ENCODE peak calls at places on chromosomes 11 and 22, in five cellular contexts. One of them, this sample, is unnamed.

GRCh38 chr11:133382217-133382746 is 150.0 kb downstream of the OPCML start:
- DNase-seq in uterus: no peak
- DNase-seq in mammary epithelial cell: peak; percentile 26
- DNase-seq in mesendoderm: no peak
- DNase-seq in pancreas: no peak
- DNase-seq in this sample: no peak

GRCh38 chr11:11946180-11946579 is 62.2 kb downstream of the DKK3 start:
- DNase-seq in pancreas: no peak
- DNase-seq in uterus: no peak
- DNase-seq in mesendoderm: no peak
- DNase-seq in mammary epithelial cell: no peak
- DNase-seq in this sample: no peak

GRCh38 chr11:27008811-27009535 is 15.1 kb downstream of the FIBIN start:
- DNase-seq in pancreas: no peak
- DNase-seq in uterus: no peak
- DNase-seq in mammary epithelial cell: peak; percentile 41
- DNase-seq in mesendoderm: no peak
- DNase-seq in this sample: no peak

GRCh38 chr11:86592659-86593451 is 79.6 kb downstream of the ME3 start:
- DNase-seq in uterus: peak; percentile 63
- DNase-seq in mesendoderm: peak; percentile 95
- DNase-seq in mammary epithelial cell: peak; percentile 81
- DNase-seq in pancreas: peak; percentile 69
- DNase-seq in this sample: peak; percentile 90

GRCh38 chr11:37504066-37504611 is 906.1 kb upstream of the RAG2 start:
- DNase-seq in mesendoderm: peak; percentile 67
- DNase-seq in mammary epithelial cell: peak; percentile 98
- DNase-seq in pancreas: no peak
- DNase-seq in uterus: no peak
- DNase-seq in this sample: peak; percentile 59

GRCh38 chr22:43826142-43827093 is 14.3 kb upstream of the EFCAB6 start:
- DNase-seq in mesendoderm: no peak
- DNase-seq in mammary epithelial cell: peak; percentile 68
- DNase-seq in pancreas: peak; percentile 35
- DNase-seq in uterus: no peak
- DNase-seq in this sample: peak; percentile 52

GRCh38 chr11:131889760-131890620 is 519.6 kb downstream of the NTM start:
- DNase-seq in mesendoderm: peak; percentile 79
- DNase-seq in mammary epithelial cell: no peak
- DNase-seq in uterus: no peak
- DNase-seq in pancreas: no peak
- DNase-seq in this sample: peak; percentile 51

GRCh38 chr11:98365185-98365584 is 655.6 kb upstream of the CNTN5 start:
- DNase-seq in mesendoderm: no peak
- DNase-seq in pancreas: no peak
- DNase-seq in mammary epithelial cell: no peak
- DNase-seq in uterus: no peak
- DNase-seq in this sample: no peak

GRCh38 chr11:133343951-133344350 is 188.3 kb downstream of the OPCML start:
- DNase-seq in uterus: no peak
- DNase-seq in mammary epithelial cell: peak; percentile 95
- DNase-seq in pancreas: no peak
- DNase-seq in mesendoderm: peak; percentile 24
- DNase-seq in this sample: peak; percentile 2

GRCh38 chr11:19091366-19091765 is 25.6 kb upstream of the ZDHHC13 start:
- DNase-seq in uterus: no peak
- DNase-seq in mammary epithelial cell: peak; percentile 40
- DNase-seq in pancreas: no peak
- DNase-seq in mesendoderm: no peak
- DNase-seq in this sample: no peak

GRCh38 chr11:26971961-26972360 is 22.0 kb upstream of the FIBIN start:
- DNase-seq in pancreas: no peak
- DNase-seq in mammary epithelial cell: peak; percentile 29
- DNase-seq in mesendoderm: no peak
- DNase-seq in uterus: no peak
- DNase-seq in this sample: no peak

GRCh38 chr22:45251828-45252227 is 11.1 kb upstream of the KIAA0930 start:
- DNase-seq in uterus: no peak
- DNase-seq in pancreas: no peak
- DNase-seq in mesendoderm: no peak
- DNase-seq in mammary epithelial cell: no peak
- DNase-seq in this sample: no peak

GRCh38 chr11:2156416-2157182 is 4.4 kb downstream of the INS start:
- DNase-seq in pancreas: peak; percentile 58
- DNase-seq in mammary epithelial cell: peak; percentile 40
- DNase-seq in uterus: peak; percentile 31
- DNase-seq in mesendoderm: peak; percentile 54
- DNase-seq in this sample: peak; percentile 47

GRCh38 chr11:71198141-71198822 is 54.1 kb downstream of the SHANK2 start:
- DNase-seq in mammary epithelial cell: no peak
- DNase-seq in pancreas: no peak
- DNase-seq in mesendoderm: no peak
- DNase-seq in uterus: no peak
- DNase-seq in this sample: no peak

GRCh38 chr11:44095506-44096359 is at the start of gene EXT2:
- DNase-seq in pancreas: peak; percentile 85
- DNase-seq in mesendoderm: peak; percentile 81
- DNase-seq in mammary epithelial cell: peak; percentile 75
- DNase-seq in uterus: peak; percentile 86
- DNase-seq in this sample: peak; percentile 95

GRCh38 chr11:12862761-12863469 is 146.2 kb upstream of the RASSF10 start:
- DNase-seq in mammary epithelial cell: peak; percentile 24
- DNase-seq in uterus: peak; percentile 59
- DNase-seq in mesendoderm: peak; percentile 94
- DNase-seq in pancreas: no peak
- DNase-seq in this sample: peak; percentile 77

GRCh38 chr11:132496341-132496740 is 1036.0 kb downstream of the OPCML start:
- DNase-seq in mammary epithelial cell: peak; percentile 35
- DNase-seq in mesendoderm: no peak
- DNase-seq in uterus: no peak
- DNase-seq in pancreas: no peak
- DNase-seq in this sample: no peak

GRCh38 chr11:61917357-61918109 is at the start of gene RAB3IL1:
- DNase-seq in mammary epithelial cell: no peak
- DNase-seq in pancreas: peak; percentile 52
- DNase-seq in mesendoderm: peak; percentile 69
- DNase-seq in uterus: peak; percentile 65
- DNase-seq in this sample: peak; percentile 72

GRCh38 chr11:2729841-2730240 is 30.0 kb upstream of the KCNQ1OT1 start:
- DNase-seq in mammary epithelial cell: no peak
- DNase-seq in mesendoderm: no peak
- DNase-seq in pancreas: no peak
- DNase-seq in uterus: no peak
- DNase-seq in this sample: no peak

GRCh38 chr11:68146010-68146540 is 24.9 kb upstream of the CHKA start:
- DNase-seq in mesendoderm: no peak
- DNase-seq in mammary epithelial cell: no peak
- DNase-seq in pancreas: peak; percentile 99
- DNase-seq in uterus: peak; percentile 78
- DNase-seq in this sample: no peak

GRCh38 chr22:42434283-42434682 is 2.1 kb upstream of the NFAM1 start:
- DNase-seq in mammary epithelial cell: no peak
- DNase-seq in pancreas: no peak
- DNase-seq in mesendoderm: no peak
- DNase-seq in uterus: no peak
- DNase-seq in this sample: peak; percentile 53

GRCh38 chr22:42623301-42623751 is 8.6 kb upstream of the POLDIP3 start:
- DNase-seq in uterus: no peak
- DNase-seq in mesendoderm: no peak
- DNase-seq in pancreas: no peak
- DNase-seq in mammary epithelial cell: no peak
- DNase-seq in this sample: no peak

GRCh38 chr22:32880906-32881596 is 79.5 kb downstream of the TIMP3 start:
- DNase-seq in mesendoderm: peak; percentile 81
- DNase-seq in pancreas: peak; percentile 16
- DNase-seq in mammary epithelial cell: no peak
- DNase-seq in uterus: peak; percentile 91
- DNase-seq in this sample: peak; percentile 59

GRCh38 chr11:1229471-1230120 is 6.7 kb downstream of the MUC5B start:
- DNase-seq in uterus: no peak
- DNase-seq in mammary epithelial cell: no peak
- DNase-seq in pancreas: no peak
- DNase-seq in mesendoderm: no peak
- DNase-seq in this sample: no peak

GRCh38 chr11:15747671-15748070 is 608.7 kb downstream of the SOX6 start:
- DNase-seq in mammary epithelial cell: no peak
- DNase-seq in mesendoderm: no peak
- DNase-seq in uterus: no peak
- DNase-seq in pancreas: no peak
- DNase-seq in this sample: no peak

GRCh38 chr11:108851781-108852180 is 186.9 kb downstream of the DDX10 start:
- DNase-seq in pancreas: no peak
- DNase-seq in mammary epithelial cell: no peak
- DNase-seq in uterus: no peak
- DNase-seq in mesendoderm: no peak
- DNase-seq in this sample: no peak

GRCh38 chr22:46604306-46604690 is 15.9 kb upstream of the GRAMD4 start:
- DNase-seq in pancreas: no peak
- DNase-seq in uterus: no peak
- DNase-seq in mammary epithelial cell: no peak
- DNase-seq in mesendoderm: peak; percentile 82
- DNase-seq in this sample: peak; percentile 67

GRCh38 chr11:45931739-45932138 is 9.3 kb downstream of the LARGE2 start:
- DNase-seq in mesendoderm: no peak
- DNase-seq in uterus: no peak
- DNase-seq in mammary epithelial cell: peak; percentile 39
- DNase-seq in pancreas: no peak
- DNase-seq in this sample: no peak

GRCh38 chr11:118820412-118821357 is 29.7 kb upstream of the DDX6 start:
- DNase-seq in mammary epithelial cell: peak; percentile 43
- DNase-seq in mesendoderm: peak; percentile 9
- DNase-seq in pancreas: peak; percentile 77
- DNase-seq in uterus: no peak
- DNase-seq in this sample: no peak

GRCh38 chr11:61256710-61257482 is 15.9 kb downstream of the PGA5 start:
- DNase-seq in pancreas: no peak
- DNase-seq in mammary epithelial cell: no peak
- DNase-seq in uterus: no peak
- DNase-seq in mesendoderm: no peak
- DNase-seq in this sample: no peak

GRCh38 chr11:106087815-106088435 is 10.5 kb downstream of the AASDHPPT start:
- DNase-seq in mammary epithelial cell: peak; percentile 37
- DNase-seq in mesendoderm: peak; percentile 55
- DNase-seq in pancreas: peak; percentile 19
- DNase-seq in uterus: peak; percentile 46
- DNase-seq in this sample: peak; percentile 71

GRCh38 chr11:69320326-69320725 is 26.4 kb downstream of the MYEOV start:
- DNase-seq in mammary epithelial cell: peak; percentile 51
- DNase-seq in pancreas: no peak
- DNase-seq in uterus: no peak
- DNase-seq in mesendoderm: no peak
- DNase-seq in this sample: no peak

GRCh38 chr11:69318093-69318420 is 24.1 kb downstream of the MYEOV start:
- DNase-seq in uterus: no peak
- DNase-seq in pancreas: no peak
- DNase-seq in mesendoderm: no peak
- DNase-seq in mammary epithelial cell: no peak
- DNase-seq in this sample: peak; percentile 97

GRCh38 chr11:69320756-69321741 is 27.1 kb downstream of the MYEOV start:
- DNase-seq in mesendoderm: no peak
- DNase-seq in uterus: no peak
- DNase-seq in mammary epithelial cell: no peak
- DNase-seq in pancreas: no peak
- DNase-seq in this sample: no peak

GRCh38 chr11:69317401-69318092 is 23.6 kb downstream of the MYEOV start:
- DNase-seq in mammary epithelial cell: no peak
- DNase-seq in uterus: no peak
- DNase-seq in pancreas: no peak
- DNase-seq in mesendoderm: no peak
- DNase-seq in this sample: peak; percentile 72

DNA sequence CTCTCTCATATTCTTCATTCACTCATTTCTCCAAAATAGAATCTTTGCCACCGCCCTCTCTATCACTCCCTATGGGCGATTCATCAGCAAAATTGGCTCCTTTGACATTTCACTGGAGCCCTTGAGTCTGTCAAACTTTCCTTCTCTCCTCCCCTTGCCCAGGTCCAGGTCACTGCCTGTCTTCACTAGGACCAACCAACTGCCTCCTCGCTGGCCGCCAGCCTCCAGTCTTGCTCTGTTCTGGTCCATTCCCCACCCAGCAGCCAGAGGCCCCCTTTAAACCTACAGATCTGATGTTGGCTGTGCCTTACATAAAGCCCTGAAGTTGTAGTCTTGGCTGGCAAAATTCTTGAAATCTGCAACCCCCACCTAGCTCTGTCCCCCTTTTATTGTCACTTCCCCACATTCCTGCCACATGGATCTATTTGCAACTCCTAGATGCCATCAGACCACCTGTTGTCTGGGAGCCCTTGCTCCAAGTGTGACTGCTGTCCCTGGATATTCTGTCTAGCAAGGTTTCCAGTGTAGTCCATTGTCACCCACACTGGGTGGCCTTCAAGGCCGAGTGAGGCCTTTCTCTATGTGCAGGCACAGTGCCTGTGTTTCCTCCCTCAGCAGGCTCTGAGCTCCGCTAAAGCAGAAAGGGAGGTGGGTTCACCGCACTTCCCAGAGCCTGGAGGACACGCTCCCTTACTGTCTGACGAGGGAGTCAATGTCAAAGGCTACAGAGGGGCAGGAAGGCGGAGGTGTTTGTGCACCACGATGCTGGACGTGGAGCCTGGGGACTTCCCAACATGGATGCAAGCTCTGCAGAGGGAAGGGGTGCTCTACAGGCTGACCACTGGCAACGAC is 25.5 kb downstream of the MYEOV start:
- DNase-seq in uterus: no peak
- DNase-seq in mesendoderm: no peak
- DNase-seq in mammary epithelial cell: no peak
- DNase-seq in pancreas: no peak
- DNase-seq in this sample: no peak
- H3K4me1 ChIP-seq in uterus: no peaks in the 10 kb centered on the region
- H3K4me1 ChIP-seq in mesendoderm: peaks cover 3% of the 10 kb centered on the region
- H3K4me1 ChIP-seq in mammary epithelial cell: peaks cover 33% of the 10 kb centered on the region
- H3K4me1 ChIP-seq in pancreas: no peaks in the 10 kb centered on the region
- H3K4me1 ChIP-seq in this sample: peaks cover 58% of the 10 kb centered on the region

GRCh38 chr11:129895126-129896041 is at the start of gene NFRKB:
- DNase-seq in mesendoderm: peak; percentile 93
- DNase-seq in pancreas: peak; percentile 80
- DNase-seq in uterus: peak; percentile 83
- DNase-seq in mammary epithelial cell: peak; percentile 76
- DNase-seq in this sample: peak; percentile 89

GRCh38 chr11:129896062-129896461 is 684 bp upstream of the NFRKB start:
- DNase-seq in uterus: no peak
- DNase-seq in pancreas: no peak
- DNase-seq in mammary epithelial cell: no peak
- DNase-seq in mesendoderm: no peak
- DNase-seq in this sample: no peak

GRCh38 chr11:129894281-129895125 is 875 bp downstream of the NFRKB start:
- DNase-seq in uterus: no peak
- DNase-seq in mammary epithelial cell: peak; percentile 14
- DNase-seq in pancreas: no peak
- DNase-seq in mesendoderm: no peak
- DNase-seq in this sample: peak; percentile 34
- H3K4me1 ChIP-seq in uterus: peaks cover 6% of the 10 kb centered on the region
- H3K4me1 ChIP-seq in mammary epithelial cell: peaks cover 15% of the 10 kb centered on the region
- H3K4me1 ChIP-seq in pancreas: no peaks in the 10 kb centered on the region
- H3K4me1 ChIP-seq in mesendoderm: no peaks in the 10 kb centered on the region
- H3K4me1 ChIP-seq in this sample: peaks cover 7% of the 10 kb centered on the region

GRCh38 chr11:82326853-82327252 is 406.8 kb downstream of the FAM181B start:
- DNase-seq in uterus: no peak
- DNase-seq in mammary epithelial cell: no peak
- DNase-seq in pancreas: no peak
- DNase-seq in mesendoderm: no peak
- DNase-seq in this sample: no peak
- H3K4me1 ChIP-seq in uterus: no peaks in the 10 kb centered on the region
- H3K4me1 ChIP-seq in mammary epithelial cell: no peaks in the 10 kb centered on the region
- H3K4me1 ChIP-seq in pancreas: no peaks in the 10 kb centered on the region
- H3K4me1 ChIP-seq in mesendoderm: no peaks in the 10 kb centered on the region
- H3K4me1 ChIP-seq in this sample: no peaks in the 10 kb centered on the region

GRCh38 chr11:112837162-112837826 is 123.9 kb upstream of the NCAM1 start:
- DNase-seq in mammary epithelial cell: no peak
- DNase-seq in uterus: no peak
- DNase-seq in pancreas: no peak
- DNase-seq in mesendoderm: peak; percentile 49
- DNase-seq in this sample: no peak
- H3K4me1 ChIP-seq in mammary epithelial cell: peaks cover 8% of the 10 kb centered on the region
- H3K4me1 ChIP-seq in uterus: no peaks in the 10 kb centered on the region
- H3K4me1 ChIP-seq in pancreas: no peaks in the 10 kb centered on the region
- H3K4me1 ChIP-seq in mesendoderm: no peaks in the 10 kb centered on the region
- H3K4me1 ChIP-seq in this sample: peaks cover 17% of the 10 kb centered on the region

This sample was measured in A673.